ENCODE peak calls at places on chromosomes 6 and 20, in five cellular contexts. L is Peyer's patch; C is CD4-positive, CD25-positive, alpha-beta regulatory T cell; Z is NT2/D1; R is HFF-Myc. N is an unnamed sample.

GRCh38 chr6:122426597-122426996 is 27.1 kb downstream of the HSF2 start:
- DNase-seq in L (no peak), C (no peak), Z (no peak), R (no peak), N (no peak)

GRCh38 chr6:18367371-18367770 is 19.8 kb upstream of the RNF144B start:
- DNase-seq in L (no peak), C (no peak), Z (no peak), R (no peak), N (no peak)

GRCh38 chr20:33568378-33569289 is 78.7 kb downstream of the CBFA2T2 start:
- DNase-seq in L (no peak), C (no peak), Z (peak), R (no peak), N (peak)

GRCh38 chr6:150878347-150879213 is 13.1 kb downstream of the MTHFD1L start:
- DNase-seq in L (no peak), C (no peak), Z (peak), R (no peak), N (peak)

GRCh38 chr20:44650777-44651493 is 564 bp downstream of the ADA start:
- DNase-seq in L (peak), C (peak), Z (no peak), R (no peak), N (no peak)

GRCh38 chr6:111260570-111261298 is 173.4 kb downstream of the SLC16A10 start:
- DNase-seq in L (no peak), C (no peak), Z (no peak), R (no peak), N (no peak)

GRCh38 chr6:133764011-133764812 is 124.7 kb upstream of the TCF21 start:
- DNase-seq in L (no peak), C (no peak), Z (no peak), R (no peak), N (no peak)

GRCh38 chr6:2507016-2507415 is 243.7 kb downstream of the MYLK4 start:
- DNase-seq in L (no peak), C (no peak), Z (no peak), R (no peak), N (no peak)

GRCh38 chr20:40706977-40707582 is 18.0 kb upstream of the MAFB start:
- DNase-seq in L (no peak), C (no peak), Z (peak), R (no peak), N (no peak)

GRCh38 chr20:62898093-62898964 is 28.0 kb downstream of the DIDO1 start:
- DNase-seq in L (no peak), C (no peak), Z (no peak), R (no peak), N (no peak)

GRCh38 chr6:148193063-148193680 is 149.5 kb upstream of the SASH1 start:
- DNase-seq in L (no peak), C (no peak), Z (no peak), R (no peak), N (no peak)

GRCh38 chr20:54566224-54566750 is 90.9 kb downstream of the DOK5 start:
- DNase-seq in L (no peak), C (no peak), Z (no peak), R (no peak), N (no peak)

GRCh38 chr20:36773123-36773547 is 428 bp downstream of the DSN1 start:
- DNase-seq in L (no peak), C (no peak), Z (no peak), R (no peak), N (no peak)

GRCh38 chr20:13333793-13334192 is 112.7 kb downstream of the ISM1 start:
- DNase-seq in L (no peak), C (no peak), Z (no peak), R (no peak), N (no peak)

GRCh38 chr6:56802570-56802969 is 152.3 kb upstream of the BEND6 start:
- DNase-seq in L (no peak), C (no peak), Z (no peak), R (peak), N (no peak)

GRCh38 chr6:37783831-37784584 is 35.5 kb upstream of the ZFAND3 start:
- DNase-seq in L (no peak), C (no peak), Z (no peak), R (no peak), N (no peak)

GRCh38 chr6:33273129-33273923 is 1.5 kb downstream of the RPS18 start:
- DNase-seq in L (no peak), C (no peak), Z (no peak), R (no peak), N (no peak)

GRCh38 chr6:75171151-75171550 is 34.7 kb downstream of the COL12A1 start:
- DNase-seq in L (no peak), C (no peak), Z (no peak), R (no peak), N (no peak)

GRCh38 chr20:46353506-46354206 is 45.4 kb upstream of the CDH22 start:
- DNase-seq in L (no peak), C (no peak), Z (no peak), R (no peak), N (no peak)

GRCh38 chr6:144548525-144548924 is 263.4 kb downstream of the UTRN start:
- DNase-seq in L (no peak), C (no peak), Z (no peak), R (no peak), N (no peak)

GRCh38 chr6:144544266-144544830 is 259.2 kb downstream of the UTRN start:
- DNase-seq in L (no peak), C (peak), Z (no peak), R (no peak), N (no peak)

GRCh38 chr6:144546807-144547206 is 261.7 kb downstream of the UTRN start:
- DNase-seq in L (no peak), C (no peak), Z (no peak), R (no peak), N (no peak)

GRCh38 chr6:144547409-144547808 is 262.3 kb downstream of the UTRN start:
- DNase-seq in L (no peak), C (no peak), Z (no peak), R (no peak), N (no peak)

GRCh38 chr6:144543006-144543871 is 258.1 kb downstream of the UTRN start:
- DNase-seq in L (no peak), C (no peak), Z (no peak), R (no peak), N (no peak)
- H3K4me3 ChIP-seq in L (no peak), C (no peak), Z (no peak), R (no peak), N (no peak)

DNA sequence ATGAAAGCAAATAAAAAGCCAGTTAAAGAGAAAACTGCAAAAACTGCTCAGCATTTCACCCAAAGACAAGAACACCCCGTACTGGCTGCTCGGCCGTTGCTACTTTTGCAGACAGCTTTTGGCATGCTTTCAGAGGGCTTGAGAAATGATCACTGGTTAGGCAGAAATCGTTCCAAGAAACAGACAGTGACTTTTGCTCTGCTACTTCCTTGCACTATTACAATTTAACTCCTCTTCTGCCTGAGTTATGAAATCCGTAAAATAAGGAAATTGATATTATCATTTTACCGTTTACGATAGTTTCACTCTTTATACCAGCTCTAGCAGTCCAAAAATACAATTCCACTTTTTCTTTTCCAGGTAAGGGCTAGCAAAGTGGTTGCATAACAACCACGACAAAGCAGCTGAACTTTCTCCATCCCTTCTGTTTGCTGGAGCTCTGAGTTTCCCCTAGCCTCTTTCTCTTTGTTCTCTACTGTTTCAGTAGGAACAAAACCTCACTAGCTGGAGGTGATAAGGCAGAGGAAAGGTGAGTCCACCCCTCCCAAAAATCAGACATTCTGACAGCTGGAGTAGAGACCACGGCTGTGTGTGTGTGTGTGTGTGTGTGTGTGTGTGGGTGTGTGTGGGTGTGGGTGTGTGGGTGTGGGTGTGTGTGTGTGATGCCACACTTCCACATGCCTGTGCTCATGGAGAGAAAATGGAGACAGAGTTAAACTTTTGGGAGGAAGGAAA is 191.8 kb upstream of the RREB1 start:
- DNase-seq in L (no peak), C (peak), Z (no peak), R (no peak), N (no peak)
- H3K4me3 ChIP-seq in L (peak), C (no peak), Z (no peak), R (no peak), N (no peak)

GRCh38 chr6:73722318-73723060 is 26.5 kb downstream of the CD109 start:
- DNase-seq in L (no peak), C (peak), Z (no peak), R (peak), N (no peak)
- H3K4me3 ChIP-seq in L (no peak), C (no peak), Z (no peak), R (no peak), N (no peak)

GRCh38 chr6:16704706-16705402 is 56.4 kb downstream of the ATXN1 start:
- DNase-seq in L (no peak), C (peak), Z (no peak), R (no peak), N (no peak)

GRCh38 chr6:16697437-16698162 is 63.7 kb downstream of the ATXN1 start:
- DNase-seq in L (no peak), C (no peak), Z (no peak), R (no peak), N (no peak)

GRCh38 chr6:16698163-16698533 is 63.1 kb downstream of the ATXN1 start:
- DNase-seq in L (no peak), C (no peak), Z (no peak), R (no peak), N (no peak)

GRCh38 chr6:16698988-16699868 is 62.0 kb downstream of the ATXN1 start:
- DNase-seq in L (no peak), C (peak), Z (no peak), R (no peak), N (no peak)

GRCh38 chr6:16700202-16700997 is 60.9 kb downstream of the ATXN1 start:
- DNase-seq in L (no peak), C (peak), Z (no peak), R (no peak), N (no peak)
- H3K4me3 ChIP-seq in L (peak), C (peak), Z (no peak), R (peak), N (no peak)

GRCh38 chr20:51697119-51697826 is 70.9 kb downstream of the ATP9A start:
- DNase-seq in L (no peak), C (no peak), Z (no peak), R (no peak), N (no peak)

GRCh38 chr20:51698252-51698651 is 69.9 kb downstream of the ATP9A start:
- DNase-seq in L (no peak), C (no peak), Z (no peak), R (no peak), N (no peak)

GRCh38 chr20:51696304-51697118 is 71.7 kb downstream of the ATP9A start:
- DNase-seq in L (no peak), C (no peak), Z (no peak), R (no peak), N (no peak)

GRCh38 chr20:51692806-51693400 is 75.3 kb downstream of the ATP9A start:
- DNase-seq in L (no peak), C (no peak), Z (no peak), R (no peak), N (no peak)

DNA sequence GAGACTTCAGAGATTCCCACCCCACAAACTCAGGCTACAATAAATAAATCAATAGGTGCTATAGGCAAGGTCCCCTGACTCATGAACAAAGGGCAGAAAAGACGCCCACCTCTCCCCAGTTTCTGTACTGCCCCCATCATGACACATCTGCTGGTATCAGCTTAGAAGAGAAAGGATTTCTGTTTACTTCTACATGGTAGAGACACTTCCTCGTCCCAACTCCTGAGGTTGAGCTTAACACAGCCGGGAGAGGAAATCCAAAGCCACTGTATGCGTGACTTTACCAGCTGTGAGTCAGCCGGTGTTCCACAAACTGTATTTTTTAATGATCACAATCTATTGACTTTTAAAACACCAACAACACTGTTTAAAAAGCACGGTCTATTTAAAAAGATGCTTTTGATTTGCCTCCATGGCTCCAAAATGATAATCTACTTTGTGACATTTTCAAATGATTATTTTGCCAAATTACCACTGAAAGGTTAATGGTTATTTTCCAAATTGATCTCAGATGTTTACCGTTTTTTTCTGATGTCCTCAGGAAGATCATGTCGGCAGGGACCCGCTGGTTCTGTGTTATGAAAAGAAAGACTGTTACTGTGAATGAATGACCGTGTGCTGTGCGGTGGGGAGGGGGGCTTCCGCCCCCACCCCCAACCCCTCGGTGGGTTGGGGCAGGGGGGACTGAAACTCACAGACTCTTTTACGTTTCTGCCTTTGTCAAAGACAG is 72.5 kb downstream of the ATP9A start:
- DNase-seq in L (no peak), C (no peak), Z (no peak), R (peak), N (no peak)
- H3K4me3 ChIP-seq in L (no peak), C (no peak), Z (no peak), R (peak), N (no peak)

GRCh38 chr6:42961020-42961470 is 491 bp downstream of the GNMT start:
- DNase-seq in L (no peak), C (no peak), Z (no peak), R (no peak), N (no peak)
- H3K4me3 ChIP-seq in L (peak), C (no peak), Z (peak), R (peak), N (peak)